ENCODE peak calls at places on chromosomes 16 and 17, in six cellular contexts. One of them, this sample, is unnamed.
A peak's percentile ranks its signal among the peaks of the same experiment; 100 is the strongest.

GRCh38 chr16:77394699-77395098 is 40.1 kb downstream of the ADAMTS18 start:
- DNase-seq in transverse colon: no peak
- DNase-seq in PC-3: no peak
- DNase-seq in esophagus squamous epithelium: no peak
- DNase-seq in heart right ventricle: no peak
- DNase-seq in naive thymus-derived CD4-positive, alpha-beta T cell: no peak
- DNase-seq in this sample: no peak

GRCh38 chr17:64128787-64129514 is 993 bp downstream of the ERN1 start:
- DNase-seq in PC-3: peak; percentile 59
- DNase-seq in transverse colon: peak; percentile 62
- DNase-seq in heart right ventricle: peak; percentile 24
- DNase-seq in naive thymus-derived CD4-positive, alpha-beta T cell: no peak
- DNase-seq in esophagus squamous epithelium: no peak
- DNase-seq in this sample: no peak

GRCh38 chr17:57672971-57673370 is 72.1 kb downstream of the CCDC182 start:
- DNase-seq in transverse colon: no peak
- DNase-seq in PC-3: no peak
- DNase-seq in naive thymus-derived CD4-positive, alpha-beta T cell: no peak
- DNase-seq in esophagus squamous epithelium: no peak
- DNase-seq in heart right ventricle: no peak
- DNase-seq in this sample: no peak

GRCh38 chr17:50905460-50905803 is 39.3 kb upstream of the TOB1 start:
- DNase-seq in PC-3: no peak
- DNase-seq in naive thymus-derived CD4-positive, alpha-beta T cell: no peak
- DNase-seq in esophagus squamous epithelium: no peak
- DNase-seq in heart right ventricle: no peak
- DNase-seq in transverse colon: no peak
- DNase-seq in this sample: no peak

GRCh38 chr16:55645986-55646385 is 9.8 kb upstream of the SLC6A2 start:
- DNase-seq in PC-3: no peak
- DNase-seq in transverse colon: no peak
- DNase-seq in esophagus squamous epithelium: no peak
- DNase-seq in naive thymus-derived CD4-positive, alpha-beta T cell: no peak
- DNase-seq in heart right ventricle: no peak
- DNase-seq in this sample: no peak

GRCh38 chr16:86372193-86372592 is 138.1 kb upstream of the FOXF1 start:
- DNase-seq in heart right ventricle: no peak
- DNase-seq in esophagus squamous epithelium: no peak
- DNase-seq in naive thymus-derived CD4-positive, alpha-beta T cell: no peak
- DNase-seq in PC-3: no peak
- DNase-seq in transverse colon: no peak
- DNase-seq in this sample: no peak

GRCh38 chr17:14334261-14334860 is 33.5 kb downstream of the HS3ST3B1 start:
- DNase-seq in transverse colon: no peak
- DNase-seq in esophagus squamous epithelium: no peak
- DNase-seq in heart right ventricle: no peak
- DNase-seq in naive thymus-derived CD4-positive, alpha-beta T cell: no peak
- DNase-seq in PC-3: no peak
- DNase-seq in this sample: no peak

GRCh38 chr16:75237398-75238131 is 13.9 kb downstream of the BCAR1 start:
- DNase-seq in esophagus squamous epithelium: no peak
- DNase-seq in naive thymus-derived CD4-positive, alpha-beta T cell: no peak
- DNase-seq in PC-3: no peak
- DNase-seq in heart right ventricle: no peak
- DNase-seq in transverse colon: no peak
- DNase-seq in this sample: no peak

GRCh38 chr17:1898332-1898731 is 68.5 kb downstream of the RPA1 start:
- DNase-seq in heart right ventricle: no peak
- DNase-seq in esophagus squamous epithelium: no peak
- DNase-seq in PC-3: no peak
- DNase-seq in naive thymus-derived CD4-positive, alpha-beta T cell: no peak
- DNase-seq in transverse colon: no peak
- DNase-seq in this sample: no peak

GRCh38 chr16:85638695-85639409 is 25.7 kb downstream of the GSE1 start:
- DNase-seq in heart right ventricle: no peak
- DNase-seq in naive thymus-derived CD4-positive, alpha-beta T cell: no peak
- DNase-seq in transverse colon: no peak
- DNase-seq in PC-3: no peak
- DNase-seq in esophagus squamous epithelium: no peak
- DNase-seq in this sample: no peak

GRCh38 chr16:21101631-21102420 is 48.8 kb downstream of the DNAH3 start:
- DNase-seq in PC-3: peak; percentile 30
- DNase-seq in esophagus squamous epithelium: no peak
- DNase-seq in naive thymus-derived CD4-positive, alpha-beta T cell: no peak
- DNase-seq in transverse colon: peak; percentile 12
- DNase-seq in heart right ventricle: no peak
- DNase-seq in this sample: no peak

GRCh38 chr17:31654936-31655335 is 204.1 kb downstream of the COPRS start:
- DNase-seq in transverse colon: no peak
- DNase-seq in PC-3: peak; percentile 82
- DNase-seq in heart right ventricle: no peak
- DNase-seq in naive thymus-derived CD4-positive, alpha-beta T cell: no peak
- DNase-seq in esophagus squamous epithelium: no peak
- DNase-seq in this sample: peak; percentile 91

GRCh38 chr17:4127555-4127954 is 15.3 kb downstream of the ZZEF1 start:
- DNase-seq in heart right ventricle: no peak
- DNase-seq in esophagus squamous epithelium: no peak
- DNase-seq in PC-3: no peak
- DNase-seq in transverse colon: no peak
- DNase-seq in naive thymus-derived CD4-positive, alpha-beta T cell: no peak
- DNase-seq in this sample: no peak

GRCh38 chr17:76272541-76273434 is 7.6 kb downstream of the UBALD2 start:
- DNase-seq in esophagus squamous epithelium: no peak
- DNase-seq in PC-3: no peak
- DNase-seq in transverse colon: no peak
- DNase-seq in naive thymus-derived CD4-positive, alpha-beta T cell: no peak
- DNase-seq in heart right ventricle: no peak
- DNase-seq in this sample: no peak

GRCh38 chr17:29624586-29624985 is 1.9 kb upstream of the CORO6 start:
- DNase-seq in PC-3: no peak
- DNase-seq in heart right ventricle: no peak
- DNase-seq in transverse colon: no peak
- DNase-seq in esophagus squamous epithelium: no peak
- DNase-seq in naive thymus-derived CD4-positive, alpha-beta T cell: no peak
- DNase-seq in this sample: no peak

GRCh38 chr16:87169509-87169985 is 147.6 kb downstream of the C16orf95 start:
- DNase-seq in heart right ventricle: no peak
- DNase-seq in naive thymus-derived CD4-positive, alpha-beta T cell: no peak
- DNase-seq in transverse colon: no peak
- DNase-seq in esophagus squamous epithelium: no peak
- DNase-seq in PC-3: no peak
- DNase-seq in this sample: no peak

GRCh38 chr17:6437466-6437865 is 2.5 kb upstream of the AIPL1 start:
- DNase-seq in esophagus squamous epithelium: no peak
- DNase-seq in naive thymus-derived CD4-positive, alpha-beta T cell: no peak
- DNase-seq in transverse colon: no peak
- DNase-seq in PC-3: no peak
- DNase-seq in heart right ventricle: no peak
- DNase-seq in this sample: no peak

GRCh38 chr17:44591223-44591622 is 33.9 kb downstream of the FZD2 start:
- DNase-seq in transverse colon: no peak
- DNase-seq in PC-3: no peak
- DNase-seq in heart right ventricle: no peak
- DNase-seq in esophagus squamous epithelium: no peak
- DNase-seq in naive thymus-derived CD4-positive, alpha-beta T cell: no peak
- DNase-seq in this sample: no peak

GRCh38 chr17:43917348-43918025 is 10.2 kb upstream of the MPP2 start:
- DNase-seq in heart right ventricle: peak; percentile 34
- DNase-seq in transverse colon: peak; percentile 50
- DNase-seq in esophagus squamous epithelium: no peak
- DNase-seq in naive thymus-derived CD4-positive, alpha-beta T cell: peak; percentile 47
- DNase-seq in PC-3: no peak
- DNase-seq in this sample: no peak

GRCh38 chr16:88045820-88046303 is 94.6 kb downstream of the BANP start:
- DNase-seq in heart right ventricle: no peak
- DNase-seq in transverse colon: peak; percentile 82
- DNase-seq in naive thymus-derived CD4-positive, alpha-beta T cell: no peak
- DNase-seq in esophagus squamous epithelium: no peak
- DNase-seq in PC-3: no peak
- DNase-seq in this sample: no peak

GRCh38 chr16:69798466-69798865 is 36.3 kb downstream of the WWP2 start:
- DNase-seq in transverse colon: no peak
- DNase-seq in naive thymus-derived CD4-positive, alpha-beta T cell: no peak
- DNase-seq in PC-3: no peak
- DNase-seq in esophagus squamous epithelium: no peak
- DNase-seq in heart right ventricle: peak; percentile 8
- DNase-seq in this sample: no peak

GRCh38 chr16:83968483-83968865 is 430 bp downstream of the NECAB2 start:
- DNase-seq in PC-3: no peak
- DNase-seq in esophagus squamous epithelium: no peak
- DNase-seq in transverse colon: no peak
- DNase-seq in naive thymus-derived CD4-positive, alpha-beta T cell: no peak
- DNase-seq in heart right ventricle: no peak
- DNase-seq in this sample: no peak

GRCh38 chr17:60901806-60902205 is 224.2 kb downstream of the BCAS3 start:
- DNase-seq in naive thymus-derived CD4-positive, alpha-beta T cell: no peak
- DNase-seq in transverse colon: no peak
- DNase-seq in esophagus squamous epithelium: no peak
- DNase-seq in heart right ventricle: no peak
- DNase-seq in PC-3: peak; percentile 97
- DNase-seq in this sample: no peak

GRCh38 chr16:65117701-65118448 is 4.0 kb downstream of the CDH11 start:
- DNase-seq in PC-3: peak; percentile 75
- DNase-seq in heart right ventricle: peak; percentile 72
- DNase-seq in esophagus squamous epithelium: no peak
- DNase-seq in naive thymus-derived CD4-positive, alpha-beta T cell: no peak
- DNase-seq in transverse colon: peak; percentile 70
- DNase-seq in this sample: peak; percentile 49

GRCh38 chr17:78674595-78675315 is 97.6 kb upstream of the DNAH17 start:
- DNase-seq in esophagus squamous epithelium: no peak
- DNase-seq in transverse colon: no peak
- DNase-seq in heart right ventricle: no peak
- DNase-seq in PC-3: no peak
- DNase-seq in naive thymus-derived CD4-positive, alpha-beta T cell: no peak
- DNase-seq in this sample: no peak

GRCh38 chr17:34408439-34408838 is 45.4 kb upstream of the CCL1 start:
- DNase-seq in transverse colon: no peak
- DNase-seq in PC-3: no peak
- DNase-seq in heart right ventricle: no peak
- DNase-seq in esophagus squamous epithelium: no peak
- DNase-seq in naive thymus-derived CD4-positive, alpha-beta T cell: no peak
- DNase-seq in this sample: no peak

GRCh38 chr17:71494045-71494444 is 626.8 kb upstream of the SOX9 start:
- DNase-seq in PC-3: no peak
- DNase-seq in naive thymus-derived CD4-positive, alpha-beta T cell: no peak
- DNase-seq in transverse colon: no peak
- DNase-seq in heart right ventricle: no peak
- DNase-seq in esophagus squamous epithelium: no peak
- DNase-seq in this sample: no peak

GRCh38 chr16:3945751-3946603 is 65.5 kb upstream of the CREBBP start:
- DNase-seq in heart right ventricle: peak; percentile 34
- DNase-seq in PC-3: peak; percentile 91
- DNase-seq in transverse colon: peak; percentile 45
- DNase-seq in naive thymus-derived CD4-positive, alpha-beta T cell: no peak
- DNase-seq in esophagus squamous epithelium: no peak
- DNase-seq in this sample: no peak

GRCh38 chr17:19470529-19471261 is 59.7 kb downstream of the RNF112 start:
- DNase-seq in transverse colon: peak; percentile 63
- DNase-seq in heart right ventricle: peak; percentile 46
- DNase-seq in esophagus squamous epithelium: no peak
- DNase-seq in naive thymus-derived CD4-positive, alpha-beta T cell: no peak
- DNase-seq in PC-3: no peak
- DNase-seq in this sample: no peak

GRCh38 chr17:49488612-49489011 is 6.5 kb upstream of the NGFR start:
- DNase-seq in transverse colon: no peak
- DNase-seq in PC-3: no peak
- DNase-seq in naive thymus-derived CD4-positive, alpha-beta T cell: no peak
- DNase-seq in heart right ventricle: no peak
- DNase-seq in esophagus squamous epithelium: no peak
- DNase-seq in this sample: no peak
- H3K4me1 ChIP-seq in transverse colon: no peaks in the 10 kb centered on the region
- H3K4me1 ChIP-seq in PC-3: no peaks in the 10 kb centered on the region
- H3K4me1 ChIP-seq in naive thymus-derived CD4-positive, alpha-beta T cell: no peaks in the 10 kb centered on the region
- H3K4me1 ChIP-seq in heart right ventricle: no peaks in the 10 kb centered on the region
- H3K4me1 ChIP-seq in esophagus squamous epithelium: no peaks in the 10 kb centered on the region
- H3K4me1 ChIP-seq in this sample: peaks cover 6% of the 10 kb centered on the region

DNA sequence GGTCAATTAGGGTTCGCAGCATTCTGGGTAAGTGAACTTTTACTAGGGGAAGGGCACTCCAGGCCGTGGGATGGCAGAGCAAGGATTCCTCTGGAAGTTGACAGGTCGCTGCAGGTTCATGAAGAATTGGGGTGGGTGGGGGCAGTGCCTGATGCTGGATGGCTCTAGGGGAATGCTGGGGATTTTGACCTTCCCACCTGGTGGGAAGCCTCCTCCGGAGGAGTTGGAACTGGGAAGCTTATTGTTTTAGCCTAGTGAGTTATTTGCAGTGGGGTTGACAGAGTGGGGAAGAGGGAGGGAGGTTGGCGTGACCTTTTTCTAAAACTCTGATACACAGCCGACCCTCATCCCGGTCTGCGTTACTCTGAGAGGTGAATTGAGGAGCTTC is 606 bp upstream of the C17orf113 start:
- DNase-seq in naive thymus-derived CD4-positive, alpha-beta T cell: no peak
- DNase-seq in transverse colon: no peak
- DNase-seq in esophagus squamous epithelium: no peak
- DNase-seq in PC-3: no peak
- DNase-seq in heart right ventricle: no peak
- DNase-seq in this sample: no peak
- H3K27me3 ChIP-seq in naive thymus-derived CD4-positive, alpha-beta T cell: no peaks in the 10 kb centered on the region
- H3K27me3 ChIP-seq in transverse colon: peaks cover 13% of the 10 kb centered on the region
- H3K27me3 ChIP-seq in esophagus squamous epithelium: no peaks in the 10 kb centered on the region
- H3K27me3 ChIP-seq in PC-3: no peaks in the 10 kb centered on the region
- H3K27me3 ChIP-seq in heart right ventricle: peaks cover 39% of the 10 kb centered on the region
- H3K27me3 ChIP-seq in this sample: peaks cover 32% of the 10 kb centered on the region

GRCh38 chr16:54158986-54159385 is 127.6 kb downstream of the IRX3 start:
- DNase-seq in PC-3: no peak
- DNase-seq in transverse colon: no peak
- DNase-seq in naive thymus-derived CD4-positive, alpha-beta T cell: no peak
- DNase-seq in heart right ventricle: no peak
- DNase-seq in esophagus squamous epithelium: no peak
- DNase-seq in this sample: no peak
- H3K27ac ChIP-seq in PC-3: no peak overlapping the region
- H3K27ac ChIP-seq in transverse colon: no peak overlapping the region
- H3K27ac ChIP-seq in naive thymus-derived CD4-positive, alpha-beta T cell: no peak overlapping the region
- H3K27ac ChIP-seq in heart right ventricle: no peak overlapping the region
- H3K27ac ChIP-seq in esophagus squamous epithelium: no peak overlapping the region
- H3K27ac ChIP-seq in this sample: no peak overlapping the region

GRCh38 chr17:40564883-40565744 is at the start of gene CCR7:
- DNase-seq in esophagus squamous epithelium: no peak
- DNase-seq in transverse colon: peak; percentile 58
- DNase-seq in naive thymus-derived CD4-positive, alpha-beta T cell: peak; percentile 89
- DNase-seq in PC-3: no peak
- DNase-seq in heart right ventricle: no peak
- DNase-seq in this sample: no peak

GRCh38 chr17:40568074-40568836 is 3.0 kb upstream of the CCR7 start:
- DNase-seq in heart right ventricle: no peak
- DNase-seq in PC-3: no peak
- DNase-seq in esophagus squamous epithelium: no peak
- DNase-seq in naive thymus-derived CD4-positive, alpha-beta T cell: no peak
- DNase-seq in transverse colon: no peak
- DNase-seq in this sample: no peak

GRCh38 chr17:40566027-40566426 is 755 bp upstream of the CCR7 start:
- DNase-seq in heart right ventricle: no peak
- DNase-seq in PC-3: no peak
- DNase-seq in transverse colon: no peak
- DNase-seq in naive thymus-derived CD4-positive, alpha-beta T cell: no peak
- DNase-seq in esophagus squamous epithelium: no peak
- DNase-seq in this sample: no peak

GRCh38 chr17:40564195-40564882 is 933 bp downstream of the CCR7 start:
- DNase-seq in esophagus squamous epithelium: no peak
- DNase-seq in heart right ventricle: no peak
- DNase-seq in naive thymus-derived CD4-positive, alpha-beta T cell: no peak
- DNase-seq in transverse colon: no peak
- DNase-seq in PC-3: no peak
- DNase-seq in this sample: no peak

GRCh38 chr17:40567377-40567776 is 2.1 kb upstream of the CCR7 start:
- DNase-seq in naive thymus-derived CD4-positive, alpha-beta T cell: no peak
- DNase-seq in esophagus squamous epithelium: no peak
- DNase-seq in PC-3: no peak
- DNase-seq in transverse colon: no peak
- DNase-seq in heart right ventricle: no peak
- DNase-seq in this sample: no peak
- H3K4me1 ChIP-seq in naive thymus-derived CD4-positive, alpha-beta T cell: peaks cover 36% of the 10 kb centered on the region
- H3K4me1 ChIP-seq in esophagus squamous epithelium: no peaks in the 10 kb centered on the region
- H3K4me1 ChIP-seq in PC-3: no peaks in the 10 kb centered on the region
- H3K4me1 ChIP-seq in transverse colon: no peaks in the 10 kb centered on the region
- H3K4me1 ChIP-seq in heart right ventricle: no peaks in the 10 kb centered on the region
- H3K4me1 ChIP-seq in this sample: no peaks in the 10 kb centered on the region

This sample was measured in keratinocyte.